ENCODE peak calls at places on chromosome X, in ten cellular contexts. T is T-helper 17 cell; N is nucleus accumbens; L is head of caudate nucleus; Y is stimulated activated CD8-positive, alpha-beta memory T cell treated with anti-CD3 and anti-CD28 coated beads, Interleukin-7, amount 100 ng/mL, for 4 hours; S is GM23338; X is A172; O is cardiac septum; W is stimulated activated CD4-positive, alpha-beta T cell treated with anti-CD3 and anti-CD28 coated beads, Interleukin-1b, Interleukin-23, amount 100 ng/mL, for 24 hours; E is kidney tubule cell. D is an unnamed sample.

GRCh38 chrX:70908541-70908940 is at the start of gene TEX11:
- DNase-seq in T (no peak), N (no peak), L (no peak), Y (no peak), S (peak), X (no peak), O (no peak), W (no peak), E (no peak), D (peak)

GRCh38 chrX:95059909-95060308 is 1385.9 kb downstream of the FAM133A start:
- DNase-seq in T (no peak), N (no peak), L (no peak), Y (no peak), S (no peak), X (no peak), O (no peak), W (no peak), E (peak), D (no peak)

GRCh38 chrX:102154900-102155805 is 624 bp downstream of the BEX5 start:
- DNase-seq in T (peak), N (peak), L (peak), Y (no peak), S (peak), X (no peak), O (no peak), W (no peak), E (peak), D (peak)

GRCh38 chrX:141760761-141761160 is 62.2 kb upstream of the SPANXD start:
- DNase-seq in T (no peak), N (no peak), L (no peak), Y (no peak), S (no peak), X (peak), O (no peak), W (no peak), E (peak), D (no peak)

GRCh38 chrX:13821740-13822139 is 4.8 kb upstream of the GPM6B start:
- DNase-seq in T (no peak), N (no peak), L (no peak), Y (no peak), S (no peak), X (no peak), O (no peak), W (no peak), E (peak), D (no peak)

GRCh38 chrX:143378851-143379250 is 138.4 kb downstream of the SPANXN3 start:
- DNase-seq in T (no peak), N (no peak), L (no peak), Y (no peak), S (no peak), X (no peak), O (no peak), W (no peak), E (no peak), D (no peak)

GRCh38 chrX:38694394-38694793 is 106.9 kb upstream of the MID1IP1 start:
- DNase-seq in T (no peak), N (no peak), L (no peak), Y (no peak), S (no peak), X (no peak), O (no peak), W (no peak), E (peak), D (no peak)

GRCh38 chrX:40468033-40468979 is 112.5 kb upstream of the ATP6AP2 start:
- DNase-seq in T (no peak), N (peak), L (peak), Y (no peak), S (peak), X (peak), O (no peak), W (no peak), E (peak), D (peak)

GRCh38 chrX:155094468-155095061 is 23.3 kb downstream of the BRCC3 start:
- DNase-seq in T (no peak), N (no peak), L (no peak), Y (no peak), S (peak), X (peak), O (no peak), W (no peak), E (peak), D (no peak)

GRCh38 chrX:71679575-71680207 is 12.3 kb downstream of the LOC101059915 start:
- DNase-seq in T (no peak), N (no peak), L (no peak), Y (no peak), S (no peak), X (no peak), O (no peak), W (no peak), E (no peak), D (no peak)

GRCh38 chrX:39828971-39829370 is 268.8 kb downstream of the BCOR start:
- DNase-seq in T (no peak), N (no peak), L (no peak), Y (no peak), S (no peak), X (no peak), O (no peak), W (no peak), E (no peak), D (no peak)

GRCh38 chrX:17373337-17373736 is 1.7 kb upstream of the NHS start:
- DNase-seq in T (no peak), N (no peak), L (no peak), Y (no peak), S (no peak), X (no peak), O (no peak), W (no peak), E (no peak), D (no peak)

GRCh38 chrX:110250847-110251246 is 67.0 kb downstream of the AMMECR1 start:
- DNase-seq in T (no peak), N (no peak), L (no peak), Y (no peak), S (no peak), X (no peak), O (no peak), W (no peak), E (no peak), D (no peak)

GRCh38 chrX:74246524-74246923 is 57.5 kb upstream of the ZCCHC13 start:
- DNase-seq in T (no peak), N (no peak), L (no peak), Y (no peak), S (no peak), X (no peak), O (no peak), W (no peak), E (no peak), D (no peak)

GRCh38 chrX:49610718-49611310 is 12.0 kb downstream of the GAGE1 start:
- DNase-seq in T (no peak), N (no peak), L (no peak), Y (no peak), S (no peak), X (no peak), O (no peak), W (no peak), E (no peak), D (no peak)

GRCh38 chrX:38669425-38669824 is 108.1 kb downstream of the TSPAN7 start:
- DNase-seq in T (no peak), N (no peak), L (no peak), Y (no peak), S (no peak), X (no peak), O (no peak), W (no peak), E (no peak), D (no peak)

GRCh38 chrX:43469391-43470054 is 186.6 kb upstream of the MAOA start:
- DNase-seq in T (no peak), N (no peak), L (no peak), Y (no peak), S (no peak), X (no peak), O (no peak), W (no peak), E (peak), D (no peak)

GRCh38 chrX:106874075-106874474 is 29.1 kb downstream of the RIPPLY1 start:
- DNase-seq in T (no peak), N (no peak), L (no peak), Y (no peak), S (peak), X (no peak), O (no peak), W (no peak), E (peak), D (no peak)

D was measured in ELF-1.